ENCODE peak calls at places on chromosomes 11 and 22, in ten cellular contexts. V is GM12891; N is PC-9; K is anterior cingulate cortex; R is ELF-1; A is stimulated activated CD8-positive, alpha-beta memory T cell treated with anti-CD3 and anti-CD28 coated beads, Interleukin-4, amount 100 ng/mL, for 4 hours; H is EH; B is fibroblast of gingiva; X is upper lobe of right lung; I is HTR-8/SVneo. S is an unnamed sample.

GRCh38 chr11:31813961-31814868 is 3.1 kb upstream of the PAX6 start:
- DNase-seq in A (no peak), R (no peak), I (no peak), N (no peak), V (no peak), X (no peak), H (no peak), K (peak; percentile 56), B (no peak), S (no peak)

GRCh38 chr11:58070585-58070984 is 39.8 kb downstream of the OR6Q1 start:
- DNase-seq in B (no peak), V (no peak), H (peak; percentile 28), I (no peak), A (no peak), R (no peak), X (no peak), N (no peak), K (no peak), S (no peak)

GRCh38 chr22:16568425-16568758 is 24.2 kb downstream of the CCT8L2 start:
- DNase-seq in A (no peak), X (no peak), V (no peak), R (no peak), H (no peak), B (no peak), K (no peak), N (no peak), I (no peak), S (no peak)

GRCh38 chr22:49629024-49629570 is 198.6 kb downstream of the BRD1 start:
- DNase-seq in X (no peak), A (no peak), K (no peak), B (no peak), V (no peak), H (no peak), I (no peak), N (no peak), R (no peak), S (no peak)

GRCh38 chr11:12016246-12016645 is 7.8 kb upstream of the DKK3 start:
- DNase-seq in R (no peak), A (no peak), I (no peak), H (no peak), K (no peak), X (no peak), V (no peak), B (peak; percentile 22), N (no peak), S (no peak)

GRCh38 chr22:42033263-42034181 is 34.9 kb downstream of the WBP2NL start:
- DNase-seq in H (no peak), N (no peak), V (no peak), B (no peak), A (no peak), K (no peak), X (no peak), R (no peak), I (no peak), S (no peak)

GRCh38 chr11:79062814-79063762 is 377.7 kb downstream of the TENM4 start:
- DNase-seq in H (peak; percentile 40), V (no peak), X (no peak), I (peak; percentile 43), N (no peak), K (no peak), R (peak; percentile 52), A (no peak), B (no peak), S (no peak)

GRCh38 chr11:35458846-35459245 is 39.5 kb upstream of the SLC1A2 start:
- DNase-seq in V (no peak), H (peak; percentile 73), I (no peak), R (no peak), K (no peak), N (no peak), X (no peak), B (peak; percentile 5), A (no peak), S (no peak)

GRCh38 chr22:50600541-50600940 is at the start of gene MAPK8IP2:
- DNase-seq in N (no peak), A (no peak), X (no peak), B (no peak), H (no peak), K (peak; percentile 38), V (peak; percentile 52), I (no peak), R (no peak), S (no peak)

S was measured in hippocampal formation.